ENCODE peak calls at places on chromosomes 11 and 22, in six cellular contexts. E is SK-N-SH, O is progenitor cell of endocrine pancreas, V is HFFc6, C is lower lobe of right lung, R is adrenal gland. Z is an unnamed sample.

GRCh38 chr11:78354741-78355705 is 62.6 kb downstream of the GAB2 start:
- DNase-seq in E (peak), O (no peak), V (no peak), C (peak), R (no peak), Z (no peak)

GRCh38 chr11:57054782-57055181 is 66.1 kb downstream of the OR5AK2 start:
- DNase-seq in E (peak), O (no peak), V (no peak), C (no peak), R (no peak), Z (no peak)

GRCh38 chr11:44806631-44807030 is 79.9 kb downstream of the TSPAN18 start:
- DNase-seq in E (no peak), O (no peak), V (no peak), C (no peak), R (no peak), Z (no peak)

GRCh38 chr11:68905421-68906360 is 2.0 kb downstream of the IGHMBP2 start:
- DNase-seq in E (no peak), O (no peak), V (no peak), C (no peak), R (no peak), Z (no peak)

GRCh38 chr22:43164636-43165035 is 13.3 kb downstream of the TSPO start:
- DNase-seq in E (no peak), O (no peak), V (no peak), C (no peak), R (no peak), Z (no peak)

GRCh38 chr11:131899954-131900580 is 529.7 kb downstream of the NTM start:
- DNase-seq in E (peak), O (no peak), V (no peak), C (no peak), R (no peak), Z (no peak)

GRCh38 chr11:77411238-77411637 is 62.7 kb downstream of the PAK1 start:
- DNase-seq in E (no peak), O (no peak), V (no peak), C (peak), R (peak), Z (no peak)

GRCh38 chr11:132844956-132845355 is 687.3 kb downstream of the OPCML start:
- DNase-seq in E (no peak), O (no peak), V (peak), C (no peak), R (no peak), Z (no peak)

GRCh38 chr22:45537734-45538181 is 35.1 kb downstream of the FBLN1 start:
- DNase-seq in E (peak), O (no peak), V (peak), C (no peak), R (no peak), Z (no peak)

GRCh38 chr22:35961480-35961902 is 67.1 kb downstream of the RBFOX2 start:
- DNase-seq in E (peak), O (no peak), V (peak), C (no peak), R (peak), Z (peak)

GRCh38 chr11:103055174-103055890 is 36.6 kb downstream of the DCUN1D5 start:
- DNase-seq in E (peak), O (no peak), V (peak), C (no peak), R (no peak), Z (peak)

GRCh38 chr11:47430524-47430923 is 4.3 kb upstream of the PSMC3 start:
- DNase-seq in E (no peak), O (no peak), V (no peak), C (no peak), R (no peak), Z (no peak)

GRCh38 chr11:112343368-112344039 is 82.8 kb upstream of the PLET1 start:
- DNase-seq in E (peak), O (no peak), V (no peak), C (no peak), R (no peak), Z (no peak)

GRCh38 chr22:30435674-30436126 is 10.1 kb downstream of the MTFP1 start:
- DNase-seq in E (no peak), O (no peak), V (no peak), C (peak), R (no peak), Z (no peak)

GRCh38 chr11:32137263-32137662 is 46.4 kb downstream of the RCN1 start:
- DNase-seq in E (no peak), O (no peak), V (peak), C (no peak), R (no peak), Z (no peak)

GRCh38 chr11:128694618-128695481 is 978 bp downstream of the FLI1 start:
- DNase-seq in E (peak), O (no peak), V (no peak), C (peak), R (no peak), Z (no peak)

GRCh38 chr11:65366340-65366773 is 11.8 kb downstream of the TIGD3 start:
- DNase-seq in E (peak), O (no peak), V (peak), C (no peak), R (peak), Z (peak)

GRCh38 chr11:95443386-95443785 is 212.4 kb upstream of the SESN3 start:
- DNase-seq in E (no peak), O (no peak), V (no peak), C (no peak), R (no peak), Z (no peak)

GRCh38 chr22:23774922-23775436 is 2.3 kb downstream of the MMP11 start:
- DNase-seq in E (no peak), O (no peak), V (peak), C (no peak), R (no peak), Z (no peak)

GRCh38 chr11:45150943-45151342 is 4.5 kb downstream of the PRDM11 start:
- DNase-seq in E (no peak), O (no peak), V (no peak), C (no peak), R (peak), Z (no peak)

GRCh38 chr11:69444381-69445130 is 36.9 kb upstream of the LINC01488 start:
- DNase-seq in E (no peak), O (peak), V (peak), C (peak), R (peak), Z (peak)

GRCh38 chr22:39674536-39674935 is 104.0 kb downstream of the CACNA1I start:
- DNase-seq in E (no peak), O (no peak), V (no peak), C (no peak), R (no peak), Z (peak)

GRCh38 chr11:44589301-44589700 is 23.8 kb downstream of the CD82 start:
- DNase-seq in E (no peak), O (no peak), V (peak), C (no peak), R (no peak), Z (no peak)

GRCh38 chr11:104727095-104727494 is 171.2 kb downstream of the CASP12 start:
- DNase-seq in E (no peak), O (no peak), V (no peak), C (no peak), R (no peak), Z (no peak)

GRCh38 chr11:77515483-77515882 is 41.6 kb upstream of the PAK1 start:
- DNase-seq in E (no peak), O (no peak), V (no peak), C (no peak), R (no peak), Z (peak)

GRCh38 chr11:2160736-2161259 is at the start of gene INS:
- DNase-seq in E (no peak), O (no peak), V (no peak), C (no peak), R (no peak), Z (no peak)

GRCh38 chr11:78380615-78381029 is 37.0 kb downstream of the GAB2 start:
- DNase-seq in E (no peak), O (no peak), V (peak), C (no peak), R (no peak), Z (no peak)

GRCh38 chr11:91660036-91660435 is 564.6 kb upstream of the FAT3 start:
- DNase-seq in E (no peak), O (no peak), V (no peak), C (no peak), R (no peak), Z (no peak)

GRCh38 chr11:60396790-60397189 is 531 bp downstream of the MS4A14 start:
- DNase-seq in E (no peak), O (no peak), V (no peak), C (no peak), R (no peak), Z (no peak)

GRCh38 chr11:15101072-15101701 is 13.5 kb upstream of the INSC start:
- DNase-seq in E (peak), O (peak), V (peak), C (peak), R (peak), Z (peak)

GRCh38 chr11:120168108-120168959 is 30.4 kb upstream of the TRIM29 start:
- DNase-seq in E (no peak), O (no peak), V (no peak), C (no peak), R (no peak), Z (no peak)

GRCh38 chr11:79809487-79809886 is 368.7 kb upstream of the TENM4 start:
- DNase-seq in E (no peak), O (no peak), V (no peak), C (no peak), R (no peak), Z (no peak)

GRCh38 chr11:21556936-21557335 is 635.9 kb upstream of the ANO5 start:
- DNase-seq in E (peak), O (no peak), V (no peak), C (no peak), R (no peak), Z (no peak)

GRCh38 chr22:40408718-40409612 is 38.6 kb downstream of the SGSM3 start:
- DNase-seq in E (no peak), O (no peak), V (no peak), C (peak), R (no peak), Z (no peak)

GRCh38 chr11:92050305-92050704 is 174.3 kb upstream of the FAT3 start:
- DNase-seq in E (no peak), O (no peak), V (no peak), C (no peak), R (no peak), Z (no peak)

GRCh38 chr22:32312748-32313147 is 44.9 kb upstream of the RFPL3 start:
- DNase-seq in E (no peak), O (no peak), V (no peak), C (no peak), R (no peak), Z (no peak)

GRCh38 chr11:57980201-57980600 is 43.5 kb upstream of the OR9Q1 start:
- DNase-seq in E (no peak), O (no peak), V (no peak), C (no peak), R (no peak), Z (no peak)

GRCh38 chr11:83285771-83286528 is at the start of gene CCDC90B:
- DNase-seq in E (peak), O (peak), V (peak), C (peak), R (peak), Z (peak)
- TF ChIP-seq CTCF in E (no peak), O (peak), V (no peak), C (no peak), R (no peak), Z (no peak)

DNA sequence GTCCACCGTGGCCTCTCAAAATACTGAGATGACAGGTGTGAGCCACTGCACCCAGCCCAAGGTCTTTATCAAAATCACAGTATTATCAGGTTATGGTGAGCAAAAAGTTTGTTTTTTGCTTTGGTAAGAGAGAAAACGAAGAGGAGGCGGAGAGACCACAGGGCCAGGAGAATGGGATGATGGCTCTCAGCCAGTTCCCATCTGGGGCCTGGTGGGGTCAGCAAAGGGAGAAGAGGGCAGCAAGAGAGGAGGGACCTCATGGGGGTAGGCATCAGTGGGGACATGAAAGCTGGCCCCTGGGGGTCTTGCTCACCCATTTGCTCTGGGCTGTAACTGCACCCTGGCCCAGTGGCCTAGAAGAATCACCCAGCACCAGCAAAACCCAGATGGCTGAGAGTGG is 190.2 kb downstream of the SHANK2 start:
- DNase-seq in E (no peak), O (no peak), V (no peak), C (no peak), R (no peak), Z (no peak)
- TF ChIP-seq CTCF in E (no peak), O (no peak), V (no peak), C (no peak), R (no peak), Z (peak)

GRCh38 chr11:115237578-115237977 is 266.6 kb downstream of the CADM1 start:
- DNase-seq in E (no peak), O (no peak), V (no peak), C (no peak), R (no peak), Z (no peak)

GRCh38 chr11:115241899-115242298 is 262.3 kb downstream of the CADM1 start:
- DNase-seq in E (no peak), O (no peak), V (no peak), C (no peak), R (no peak), Z (no peak)

GRCh38 chr11:115234794-115235193 is 269.4 kb downstream of the CADM1 start:
- DNase-seq in E (no peak), O (no peak), V (no peak), C (no peak), R (no peak), Z (no peak)

GRCh38 chr11:115238086-115238485 is 266.1 kb downstream of the CADM1 start:
- DNase-seq in E (no peak), O (no peak), V (no peak), C (no peak), R (no peak), Z (no peak)

GRCh38 chr11:115238802-115239201 is 265.4 kb downstream of the CADM1 start:
- DNase-seq in E (no peak), O (no peak), V (no peak), C (no peak), R (no peak), Z (no peak)
- TF ChIP-seq CTCF in E (peak), O (no peak), V (no peak), C (no peak), R (no peak), Z (no peak)

DNA sequence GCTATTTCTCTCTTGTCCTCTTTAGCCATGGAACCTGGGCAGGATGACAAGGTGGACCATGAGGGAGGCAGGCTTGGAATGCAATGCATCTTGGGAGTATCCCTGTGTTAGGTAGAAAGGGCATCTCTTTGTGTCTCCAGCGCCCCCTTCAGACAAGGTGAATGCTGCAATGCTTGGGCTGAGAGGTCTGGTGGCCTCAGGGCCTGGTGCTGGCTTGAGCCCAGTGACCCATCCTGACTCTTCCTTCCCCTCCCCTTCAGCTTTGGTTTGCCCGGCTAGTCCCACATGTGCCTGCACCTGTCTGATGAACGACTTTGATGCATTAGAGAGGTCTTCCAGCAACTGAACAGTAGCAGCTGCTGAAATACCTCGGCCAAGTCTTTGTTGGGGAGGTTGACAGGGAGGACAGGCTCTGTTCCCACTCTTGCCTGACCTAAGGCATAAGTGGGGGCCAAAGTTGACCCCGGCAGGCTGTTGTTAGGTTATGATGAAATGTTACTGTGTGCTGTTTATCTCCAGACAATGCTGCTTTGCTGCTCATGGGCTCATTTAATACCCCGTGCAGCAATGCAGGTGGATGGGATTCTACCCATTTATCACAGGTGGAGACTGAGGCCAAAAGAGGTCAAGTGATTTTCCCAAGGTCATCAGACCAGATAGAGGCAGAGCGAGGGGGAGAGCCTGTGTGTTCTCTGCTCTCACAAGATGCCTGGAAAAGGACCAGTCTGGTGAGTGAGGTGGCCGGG is 22.5 kb downstream of the MYO18B start:
- DNase-seq in E (peak), O (no peak), V (no peak), C (no peak), R (no peak), Z (no peak)
- TF ChIP-seq CTCF in E (no peak), O (no peak), V (peak), C (no peak), R (no peak), Z (no peak)

GRCh38 chr11:3231851-3232744 is at the start of gene MRGPRE:
- DNase-seq in E (peak), O (no peak), V (no peak), C (peak), R (no peak), Z (no peak)
- TF ChIP-seq CTCF in E (no peak), O (no peak), V (no peak), C (no peak), R (no peak), Z (no peak)

Z was measured in Calu3.